ENCODE peak calls at places on chromosome 1, in eight cellular contexts. One of them, this sample, is unnamed.

GRCh38 chr1:15283500-15283899 is 36.5 kb downstream of the FHAD1 start:
- DNase-seq in pancreas: no peak
- DNase-seq in neuronal stem cell: no peak
- DNase-seq in OCI-LY7: no peak
- DNase-seq in ovary: no peak
- DNase-seq in kidney: peak; percentile 55
- DNase-seq in heart right ventricle: no peak
- DNase-seq in tibial nerve: no peak
- DNase-seq in this sample: no peak

GRCh38 chr1:244046907-244047738 is 4.0 kb upstream of the ZBTB18 start:
- DNase-seq in heart right ventricle: no peak
- DNase-seq in ovary: no peak
- DNase-seq in OCI-LY7: no peak
- DNase-seq in tibial nerve: no peak
- DNase-seq in pancreas: peak; percentile 34
- DNase-seq in neuronal stem cell: no peak
- DNase-seq in kidney: no peak
- DNase-seq in this sample: peak; percentile 78

GRCh38 chr1:158045639-158046038 is 52.2 kb downstream of the KIRREL1 start:
- DNase-seq in heart right ventricle: no peak
- DNase-seq in pancreas: no peak
- DNase-seq in OCI-LY7: no peak
- DNase-seq in kidney: no peak
- DNase-seq in tibial nerve: no peak
- DNase-seq in ovary: no peak
- DNase-seq in neuronal stem cell: peak; percentile 39
- DNase-seq in this sample: peak; percentile 20

GRCh38 chr1:27556781-27557595 is 47.0 kb downstream of the AHDC1 start:
- DNase-seq in OCI-LY7: peak; percentile 77
- DNase-seq in kidney: peak; percentile 99
- DNase-seq in pancreas: peak; percentile 96
- DNase-seq in tibial nerve: peak; percentile 95
- DNase-seq in neuronal stem cell: peak; percentile 76
- DNase-seq in heart right ventricle: peak; percentile 93
- DNase-seq in ovary: peak; percentile 96
- DNase-seq in this sample: peak; percentile 68

GRCh38 chr1:91091812-91092211 is 70.0 kb upstream of the ZNF644 start:
- DNase-seq in ovary: no peak
- DNase-seq in heart right ventricle: no peak
- DNase-seq in neuronal stem cell: no peak
- DNase-seq in kidney: no peak
- DNase-seq in tibial nerve: no peak
- DNase-seq in OCI-LY7: no peak
- DNase-seq in pancreas: no peak
- DNase-seq in this sample: no peak

GRCh38 chr1:211541715-211542477 is 37.1 kb downstream of the SLC30A1 start:
- DNase-seq in pancreas: no peak
- DNase-seq in OCI-LY7: no peak
- DNase-seq in heart right ventricle: no peak
- DNase-seq in neuronal stem cell: no peak
- DNase-seq in kidney: peak; percentile 73
- DNase-seq in ovary: no peak
- DNase-seq in tibial nerve: no peak
- DNase-seq in this sample: peak; percentile 52

GRCh38 chr1:151059342-151060240 is at the start of gene CDC42SE1:
- DNase-seq in OCI-LY7: peak; percentile 94
- DNase-seq in neuronal stem cell: peak; percentile 79
- DNase-seq in ovary: peak; percentile 90
- DNase-seq in heart right ventricle: peak; percentile 87
- DNase-seq in tibial nerve: peak; percentile 52
- DNase-seq in kidney: peak; percentile 95
- DNase-seq in pancreas: peak; percentile 81
- DNase-seq in this sample: peak; percentile 80

GRCh38 chr1:155192346-155193274 is 15.1 kb downstream of the THBS3 start:
- DNase-seq in tibial nerve: no peak
- DNase-seq in neuronal stem cell: no peak
- DNase-seq in pancreas: peak; percentile 91
- DNase-seq in kidney: peak; percentile 95
- DNase-seq in heart right ventricle: no peak
- DNase-seq in ovary: no peak
- DNase-seq in OCI-LY7: no peak
- DNase-seq in this sample: peak; percentile 49

GRCh38 chr1:90707363-90707710 is 9.8 kb downstream of the BARHL2 start:
- DNase-seq in tibial nerve: no peak
- DNase-seq in ovary: no peak
- DNase-seq in pancreas: peak; percentile 66
- DNase-seq in neuronal stem cell: no peak
- DNase-seq in OCI-LY7: no peak
- DNase-seq in kidney: peak; percentile 72
- DNase-seq in heart right ventricle: no peak
- DNase-seq in this sample: peak; percentile 13

DNA sequence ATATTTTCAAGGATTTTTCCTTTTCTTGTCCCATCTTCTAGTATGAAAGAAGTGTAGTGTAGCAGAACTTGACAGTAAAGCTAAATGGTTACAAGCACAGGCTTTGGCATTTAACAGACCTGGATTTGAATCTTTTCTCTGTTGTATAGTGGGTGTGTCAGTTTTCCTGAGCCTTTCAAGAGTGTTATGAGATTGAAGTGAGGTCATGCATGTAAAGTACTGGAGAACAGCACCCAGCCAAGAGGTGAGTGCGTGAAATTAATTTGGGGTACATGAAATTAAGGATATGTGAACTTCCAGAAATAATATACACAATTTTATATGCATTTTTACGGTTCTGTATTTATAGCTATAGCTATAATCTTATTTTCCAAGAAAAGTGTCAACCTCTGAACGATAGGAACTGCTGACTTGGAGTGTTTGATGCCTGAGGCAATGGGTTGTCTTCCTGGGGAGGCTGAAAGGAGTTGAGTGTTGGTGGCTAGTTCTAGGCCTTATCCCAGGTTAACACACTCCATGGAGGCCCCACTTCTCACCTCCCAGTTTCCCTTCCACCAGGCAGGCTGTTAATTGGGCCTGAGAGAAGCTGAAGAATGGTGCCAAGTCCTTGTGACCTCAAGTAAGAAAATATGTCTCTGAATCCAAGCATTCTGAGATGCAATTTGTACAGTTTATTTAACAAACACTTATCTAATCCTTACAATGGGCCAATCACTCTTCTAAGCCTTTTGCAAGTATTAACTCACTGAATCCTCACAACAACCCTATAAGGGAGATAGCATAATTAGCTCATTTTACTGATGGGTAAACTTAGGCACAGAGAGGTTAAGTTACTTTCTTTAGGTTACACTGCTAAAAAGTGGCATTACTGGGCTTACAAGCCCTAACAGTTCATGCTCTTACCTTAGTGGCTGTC is 4.4 kb downstream of the ROR1 start:
- DNase-seq in pancreas: no peak
- DNase-seq in OCI-LY7: no peak
- DNase-seq in neuronal stem cell: no peak
- DNase-seq in heart right ventricle: no peak
- DNase-seq in kidney: no peak
- DNase-seq in tibial nerve: no peak
- DNase-seq in ovary: no peak
- DNase-seq in this sample: no peak
- H3K4me1 ChIP-seq in pancreas: peaks cover 6% of the 10 kb centered on the region
- H3K4me1 ChIP-seq in OCI-LY7: peaks cover 21% of the 10 kb centered on the region
- H3K4me1 ChIP-seq in neuronal stem cell: peaks cover 31% of the 10 kb centered on the region
- H3K4me1 ChIP-seq in heart right ventricle: peaks cover 15% of the 10 kb centered on the region
- H3K4me1 ChIP-seq in kidney: no peaks in the 10 kb centered on the region
- H3K4me1 ChIP-seq in tibial nerve: peaks cover 6% of the 10 kb centered on the region
- H3K4me1 ChIP-seq in ovary: peaks cover 8% of the 10 kb centered on the region
- H3K4me1 ChIP-seq in this sample: no peaks in the 10 kb centered on the region

GRCh38 chr1:170732262-170732595 is 68.3 kb downstream of the PRRX1 start:
- DNase-seq in ovary: no peak
- DNase-seq in pancreas: no peak
- DNase-seq in heart right ventricle: no peak
- DNase-seq in tibial nerve: no peak
- DNase-seq in kidney: no peak
- DNase-seq in neuronal stem cell: no peak
- DNase-seq in OCI-LY7: no peak
- DNase-seq in this sample: no peak
- H3K4me1 ChIP-seq in ovary: peaks cover 5% of the 10 kb centered on the region
- H3K4me1 ChIP-seq in pancreas: no peaks in the 10 kb centered on the region
- H3K4me1 ChIP-seq in heart right ventricle: peaks cover 33% of the 10 kb centered on the region
- H3K4me1 ChIP-seq in tibial nerve: no peaks in the 10 kb centered on the region
- H3K4me1 ChIP-seq in kidney: no peaks in the 10 kb centered on the region
- H3K4me1 ChIP-seq in neuronal stem cell: peaks cover 3% of the 10 kb centered on the region
- H3K4me1 ChIP-seq in OCI-LY7: no peaks in the 10 kb centered on the region
- H3K4me1 ChIP-seq in this sample: no peaks in the 10 kb centered on the region

GRCh38 chr1:46197551-46198025 is 646 bp downstream of the POMGNT1 start:
- DNase-seq in neuronal stem cell: no peak
- DNase-seq in ovary: no peak
- DNase-seq in tibial nerve: no peak
- DNase-seq in OCI-LY7: no peak
- DNase-seq in kidney: no peak
- DNase-seq in heart right ventricle: no peak
- DNase-seq in pancreas: no peak
- DNase-seq in this sample: no peak

GRCh38 chr1:46194641-46195179 is 3.5 kb downstream of the POMGNT1 start:
- DNase-seq in pancreas: no peak
- DNase-seq in ovary: no peak
- DNase-seq in tibial nerve: no peak
- DNase-seq in neuronal stem cell: no peak
- DNase-seq in OCI-LY7: no peak
- DNase-seq in kidney: no peak
- DNase-seq in heart right ventricle: no peak
- DNase-seq in this sample: no peak

GRCh38 chr1:46191033-46191701 is 7.1 kb downstream of the POMGNT1 start:
- DNase-seq in ovary: no peak
- DNase-seq in kidney: no peak
- DNase-seq in tibial nerve: no peak
- DNase-seq in OCI-LY7: no peak
- DNase-seq in neuronal stem cell: no peak
- DNase-seq in heart right ventricle: no peak
- DNase-seq in pancreas: no peak
- DNase-seq in this sample: no peak

GRCh38 chr1:46196609-46197008 is 1.6 kb downstream of the POMGNT1 start:
- DNase-seq in ovary: no peak
- DNase-seq in neuronal stem cell: no peak
- DNase-seq in pancreas: no peak
- DNase-seq in kidney: no peak
- DNase-seq in OCI-LY7: no peak
- DNase-seq in tibial nerve: no peak
- DNase-seq in heart right ventricle: no peak
- DNase-seq in this sample: no peak

GRCh38 chr1:46193984-46194570 is 4.2 kb downstream of the POMGNT1 start:
- DNase-seq in tibial nerve: no peak
- DNase-seq in pancreas: no peak
- DNase-seq in ovary: no peak
- DNase-seq in OCI-LY7: no peak
- DNase-seq in neuronal stem cell: no peak
- DNase-seq in heart right ventricle: no peak
- DNase-seq in kidney: no peak
- DNase-seq in this sample: no peak
- H3K4me1 ChIP-seq in tibial nerve: peaks cover 18% of the 10 kb centered on the region
- H3K4me1 ChIP-seq in pancreas: no peaks in the 10 kb centered on the region
- H3K4me1 ChIP-seq in ovary: peaks cover 5% of the 10 kb centered on the region
- H3K4me1 ChIP-seq in OCI-LY7: peaks cover 12% of the 10 kb centered on the region
- H3K4me1 ChIP-seq in neuronal stem cell: peaks cover 8% of the 10 kb centered on the region
- H3K4me1 ChIP-seq in heart right ventricle: peaks cover 23% of the 10 kb centered on the region
- H3K4me1 ChIP-seq in kidney: peaks cover 10% of the 10 kb centered on the region
- H3K4me1 ChIP-seq in this sample: peaks cover 5% of the 10 kb centered on the region

GRCh38 chr1:23960291-23960718 is 677 bp downstream of the PNRC2 start:
- DNase-seq in kidney: no peak
- DNase-seq in heart right ventricle: no peak
- DNase-seq in OCI-LY7: no peak
- DNase-seq in pancreas: no peak
- DNase-seq in tibial nerve: no peak
- DNase-seq in neuronal stem cell: no peak
- DNase-seq in ovary: no peak
- DNase-seq in this sample: no peak
- H3K4me1 ChIP-seq in kidney: no peaks in the 10 kb centered on the region
- H3K4me1 ChIP-seq in heart right ventricle: peaks cover 23% of the 10 kb centered on the region
- H3K4me1 ChIP-seq in OCI-LY7: peaks cover 65% of the 10 kb centered on the region
- H3K4me1 ChIP-seq in pancreas: peaks cover 29% of the 10 kb centered on the region
- H3K4me1 ChIP-seq in tibial nerve: no peaks in the 10 kb centered on the region
- H3K4me1 ChIP-seq in neuronal stem cell: no peaks in the 10 kb centered on the region
- H3K4me1 ChIP-seq in ovary: no peaks in the 10 kb centered on the region
- H3K4me1 ChIP-seq in this sample: no peaks in the 10 kb centered on the region

GRCh38 chr1:21605964-21606705 is 63.0 kb downstream of the RAP1GAP start:
- DNase-seq in heart right ventricle: no peak
- DNase-seq in ovary: no peak
- DNase-seq in neuronal stem cell: no peak
- DNase-seq in pancreas: no peak
- DNase-seq in tibial nerve: no peak
- DNase-seq in kidney: no peak
- DNase-seq in OCI-LY7: no peak
- DNase-seq in this sample: no peak

GRCh38 chr1:21610989-21611388 is 58.2 kb downstream of the RAP1GAP start:
- DNase-seq in ovary: no peak
- DNase-seq in pancreas: no peak
- DNase-seq in neuronal stem cell: no peak
- DNase-seq in kidney: no peak
- DNase-seq in OCI-LY7: no peak
- DNase-seq in tibial nerve: no peak
- DNase-seq in heart right ventricle: no peak
- DNase-seq in this sample: no peak

GRCh38 chr1:21610027-21610426 is 59.1 kb downstream of the RAP1GAP start:
- DNase-seq in kidney: peak; percentile 61
- DNase-seq in pancreas: no peak
- DNase-seq in tibial nerve: no peak
- DNase-seq in heart right ventricle: no peak
- DNase-seq in ovary: no peak
- DNase-seq in neuronal stem cell: no peak
- DNase-seq in OCI-LY7: no peak
- DNase-seq in this sample: no peak

GRCh38 chr1:21607549-21608529 is 61.3 kb downstream of the RAP1GAP start:
- DNase-seq in neuronal stem cell: peak; percentile 95
- DNase-seq in pancreas: peak; percentile 91
- DNase-seq in OCI-LY7: peak; percentile 78
- DNase-seq in tibial nerve: no peak
- DNase-seq in ovary: peak; percentile 60
- DNase-seq in kidney: peak; percentile 94
- DNase-seq in heart right ventricle: peak; percentile 83
- DNase-seq in this sample: peak; percentile 99

DNA sequence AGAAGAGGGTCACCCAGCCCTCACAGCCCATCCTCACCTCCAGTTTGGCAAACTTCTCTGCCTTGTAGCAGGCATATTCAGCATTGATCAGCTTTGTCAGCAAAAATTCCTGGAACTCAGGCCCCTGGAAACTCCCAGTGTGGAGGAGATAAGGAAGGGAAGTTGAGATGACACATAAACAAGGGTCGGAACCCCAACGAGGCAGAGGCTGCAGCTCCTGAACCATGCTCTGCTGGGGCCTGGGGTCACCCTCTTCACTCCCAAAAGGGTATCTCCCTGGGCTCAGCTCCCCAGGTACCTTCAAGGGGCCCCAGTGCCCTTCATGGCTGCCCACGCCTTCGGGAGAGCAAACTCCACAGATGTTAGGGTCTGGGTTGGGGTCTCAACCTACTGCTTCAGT is 60.3 kb downstream of the RAP1GAP start:
- DNase-seq in tibial nerve: no peak
- DNase-seq in neuronal stem cell: no peak
- DNase-seq in OCI-LY7: no peak
- DNase-seq in pancreas: no peak
- DNase-seq in kidney: no peak
- DNase-seq in heart right ventricle: no peak
- DNase-seq in ovary: no peak
- DNase-seq in this sample: no peak
- H3K4me1 ChIP-seq in tibial nerve: no peaks in the 10 kb centered on the region
- H3K4me1 ChIP-seq in neuronal stem cell: peaks cover 12% of the 10 kb centered on the region
- H3K4me1 ChIP-seq in OCI-LY7: peaks cover 6% of the 10 kb centered on the region
- H3K4me1 ChIP-seq in pancreas: no peaks in the 10 kb centered on the region
- H3K4me1 ChIP-seq in kidney: peaks cover 6% of the 10 kb centered on the region
- H3K4me1 ChIP-seq in heart right ventricle: no peaks in the 10 kb centered on the region
- H3K4me1 ChIP-seq in ovary: no peaks in the 10 kb centered on the region
- H3K4me1 ChIP-seq in this sample: no peaks in the 10 kb centered on the region

This sample was measured in small intestine.